ENCODE peak calls at places on chromosomes 3 and 15, in nine cellular contexts. P, R, D, W, J, A, V, B and S are unnamed samples.

GRCh38 chr3:155853214-155854146 is 747 bp downstream of the SLC33A1 start:
- DNase-seq in P (no peak), R (no peak), D (peak), W (peak), J (peak), A (peak), V (peak), B (peak), S (no peak)

GRCh38 chr3:73060302-73060723 is 1.1 kb upstream of the EBLN2 start:
- DNase-seq in P (no peak), R (no peak), D (no peak), W (no peak), J (no peak), A (no peak), V (no peak), B (no peak), S (no peak)

GRCh38 chr3:132038198-132038825 is 3.5 kb upstream of the CPNE4 start:
- DNase-seq in P (no peak), R (peak), D (no peak), W (no peak), J (peak), A (peak), V (no peak), B (peak), S (no peak)

GRCh38 chr3:180059351-180059750 is 22.6 kb upstream of the PEX5L start:
- DNase-seq in P (no peak), R (no peak), D (no peak), W (no peak), J (no peak), A (no peak), V (no peak), B (no peak), S (no peak)

GRCh38 chr15:70424937-70425411 is 327.3 kb upstream of the TLE3 start:
- DNase-seq in P (no peak), R (no peak), D (no peak), W (no peak), J (no peak), A (no peak), V (no peak), B (no peak), S (no peak)

GRCh38 chr3:135752851-135753250 is 212.7 kb upstream of the PPP2R3A start:
- DNase-seq in P (no peak), R (no peak), D (no peak), W (no peak), J (no peak), A (no peak), V (no peak), B (peak), S (no peak)

GRCh38 chr15:49619226-49619625 is 1.4 kb downstream of the FAM227B start:
- DNase-seq in P (no peak), R (no peak), D (no peak), W (no peak), J (no peak), A (no peak), V (no peak), B (no peak), S (no peak)

GRCh38 chr3:13785853-13786455 is 93.9 kb downstream of the WNT7A start:
- DNase-seq in P (no peak), R (no peak), D (no peak), W (no peak), J (no peak), A (no peak), V (no peak), B (no peak), S (no peak)